ENCODE peak calls at places on chromosomes 13 and 19, in ten cellular contexts. R, W, Z, H, I, Y, L, F, O and K are unnamed samples.

GRCh38 chr13:98295371-98295770 is 118.3 kb upstream of the RNF113B start:
- DNase-seq in R (no peak), W (no peak), Z (no peak), H (no peak), I (no peak), Y (no peak), L (no peak), F (no peak), O (no peak), K (no peak)

GRCh38 chr19:14817052-14817451 is 17.9 kb downstream of the OR7A5 start:
- DNase-seq in R (no peak), W (no peak), Z (no peak), H (no peak), I (no peak), Y (no peak), L (no peak), F (no peak), O (no peak), K (no peak)

GRCh38 chr13:97855570-97855970 is 97.9 kb upstream of the IPO5 start:
- DNase-seq in R (peak; percentile 37), W (peak; percentile 80), Z (peak; percentile 10), H (peak; percentile 68), I (peak; percentile 73), Y (no peak), L (no peak), F (peak; percentile 65), O (peak; percentile 51), K (no peak)

GRCh38 chr13:71864094-71864980 is 2.7 kb downstream of the DACH1 start:
- DNase-seq in R (peak; percentile 91), W (peak; percentile 13), Z (peak; percentile 33), H (no peak), I (peak; percentile 17), Y (peak; percentile 66), L (peak; percentile 67), F (no peak), O (peak; percentile 0), K (peak; percentile 55)

GRCh38 chr13:44294868-44295267 is 78.8 kb upstream of the SERP2 start:
- DNase-seq in R (no peak), W (no peak), Z (no peak), H (no peak), I (no peak), Y (no peak), L (no peak), F (no peak), O (no peak), K (peak; percentile 65)

GRCh38 chr13:31172001-31172400 is 10.3 kb upstream of the HSPH1 start:
- DNase-seq in R (no peak), W (no peak), Z (no peak), H (peak; percentile 55), I (no peak), Y (no peak), L (no peak), F (peak; percentile 15), O (peak; percentile 16), K (no peak)

GRCh38 chr13:40240293-40240692 is 426.1 kb downstream of the FOXO1 start:
- DNase-seq in R (no peak), W (no peak), Z (no peak), H (no peak), I (no peak), Y (no peak), L (no peak), F (no peak), O (no peak), K (no peak)

GRCh38 chr19:16462757-16463250 is 9.0 kb downstream of the EPS15L1 start:
- DNase-seq in R (no peak), W (no peak), Z (no peak), H (peak; percentile 51), I (peak; percentile 79), Y (no peak), L (no peak), F (no peak), O (no peak), K (peak; percentile 57)

GRCh38 chr13:75687145-75687763 is 51.1 kb downstream of the LMO7 start:
- DNase-seq in R (no peak), W (peak; percentile 62), Z (no peak), H (no peak), I (no peak), Y (no peak), L (no peak), F (peak; percentile 54), O (peak; percentile 41), K (no peak)

GRCh38 chr13:63901630-63902029 is 2486.0 kb upstream of the PCDH20 start:
- DNase-seq in R (no peak), W (no peak), Z (no peak), H (no peak), I (no peak), Y (no peak), L (no peak), F (peak; percentile 1), O (no peak), K (no peak)

GRCh38 chr13:27432612-27433210 is 8.3 kb downstream of the GTF3A start:
- DNase-seq in R (no peak), W (no peak), Z (no peak), H (no peak), I (no peak), Y (no peak), L (no peak), F (no peak), O (no peak), K (no peak)

GRCh38 chr13:88979465-88980180 is 1308.5 kb downstream of the SLITRK5 start:
- DNase-seq in R (no peak), W (no peak), Z (no peak), H (no peak), I (no peak), Y (no peak), L (no peak), F (no peak), O (no peak), K (no peak)

DNA sequence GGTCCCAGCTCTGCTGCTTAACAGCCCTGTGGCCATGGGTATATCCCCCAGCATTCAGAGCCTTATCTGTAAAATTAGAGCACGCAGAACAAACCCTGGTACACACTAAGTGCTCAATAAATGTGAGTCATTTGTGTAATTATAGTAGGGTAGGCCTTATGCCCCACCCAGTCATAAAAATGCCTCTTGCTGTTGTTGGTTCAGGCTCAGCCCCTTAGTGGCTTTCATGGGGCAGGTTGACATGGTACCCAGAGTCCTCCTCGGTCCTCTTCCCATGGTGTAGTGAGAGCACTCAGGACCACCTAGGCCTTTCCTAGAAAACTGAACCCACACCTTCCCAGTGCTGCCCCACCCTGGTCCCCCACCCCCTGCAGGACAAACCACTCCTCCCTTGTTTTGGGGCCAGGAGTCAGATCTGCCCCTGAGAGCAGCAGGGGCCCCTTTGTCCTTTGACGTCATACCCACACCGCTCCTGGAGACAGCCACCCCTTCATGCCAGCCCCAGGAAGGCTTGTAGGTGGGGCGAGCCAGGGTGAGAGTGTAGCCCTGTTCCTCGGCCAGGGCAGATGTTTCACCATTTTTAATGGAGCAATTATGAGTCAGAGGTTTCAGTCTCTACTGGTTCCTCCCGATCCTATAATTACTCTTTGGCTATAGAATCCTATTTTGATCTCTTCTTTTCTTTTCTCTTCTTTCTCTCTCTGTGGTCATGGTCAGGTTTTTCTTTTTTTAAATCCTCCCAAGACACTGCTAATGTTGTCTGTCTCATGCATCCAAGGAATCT is 36.8 kb downstream of the ACTN4 start:
- DNase-seq in R (peak; percentile 89), W (peak; percentile 95), Z (no peak), H (peak; percentile 96), I (peak; percentile 93), Y (peak; percentile 80), L (no peak), F (peak; percentile 100), O (peak; percentile 70), K (peak; percentile 91)
- TF ChIP-seq CTCF in R (no peak), W (no peak), Z (no peak), H (no peak), I (no peak), Y (no peak), L (no peak), F (no peak), O (peak; percentile 11), K (no peak)

GRCh38 chr13:81275666-81276258 is 934.8 kb upstream of the SPRY2 start:
- DNase-seq in R (no peak), W (no peak), Z (no peak), H (no peak), I (no peak), Y (no peak), L (no peak), F (no peak), O (no peak), K (no peak)
- TF ChIP-seq CTCF in R (no peak), W (no peak), Z (no peak), H (no peak), I (no peak), Y (no peak), L (no peak), F (no peak), O (no peak), K (no peak)

DNA sequence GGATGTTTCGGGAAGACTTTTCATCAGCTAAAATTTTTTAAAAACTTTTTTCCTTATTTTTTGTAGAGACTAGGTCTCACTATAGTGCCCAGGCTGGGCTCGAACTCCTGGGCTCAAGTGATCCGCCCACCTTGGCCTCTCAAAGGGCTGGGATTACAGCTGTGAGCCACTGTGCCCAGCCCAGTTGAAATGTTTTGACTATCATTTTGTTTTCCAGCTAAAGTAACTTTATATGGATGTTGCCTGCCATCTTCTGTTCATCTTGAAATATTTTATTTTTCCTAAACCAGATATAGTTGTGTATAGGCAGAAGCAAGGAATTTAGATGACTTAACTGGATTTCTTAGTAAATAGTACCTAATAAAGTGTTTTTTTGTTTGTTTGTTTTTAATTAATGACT is 7.0 kb downstream of the CAB39L start:
- DNase-seq in R (no peak), W (peak; percentile 65), Z (no peak), H (no peak), I (peak; percentile 34), Y (no peak), L (no peak), F (peak; percentile 34), O (peak; percentile 31), K (no peak)
- TF ChIP-seq CTCF in R (no peak), W (peak; percentile 6), Z (no peak), H (no peak), I (peak; percentile 36), Y (no peak), L (peak; percentile 48), F (peak; percentile 22), O (peak; percentile 19), K (no peak)

GRCh38 chr19:35613574-35613973 is 1.0 kb downstream of the HAUS5 start:
- DNase-seq in R (no peak), W (no peak), Z (no peak), H (no peak), I (no peak), Y (no peak), L (no peak), F (no peak), O (no peak), K (no peak)

GRCh38 chr19:35609881-35610353 is 2.6 kb upstream of the HAUS5 start:
- DNase-seq in R (no peak), W (no peak), Z (no peak), H (no peak), I (no peak), Y (no peak), L (no peak), F (no peak), O (no peak), K (peak; percentile 68)

GRCh38 chr19:35615036-35615435 is 2.5 kb downstream of the HAUS5 start:
- DNase-seq in R (no peak), W (no peak), Z (no peak), H (no peak), I (no peak), Y (no peak), L (no peak), F (no peak), O (no peak), K (no peak)

GRCh38 chr19:35612224-35612558 is 344 bp upstream of the HAUS5 start:
- DNase-seq in R (no peak), W (no peak), Z (no peak), H (no peak), I (no peak), Y (no peak), L (no peak), F (no peak), O (no peak), K (no peak)

GRCh38 chr19:35612559-35613321 is at the start of gene HAUS5:
- DNase-seq in R (peak; percentile 95), W (peak; percentile 95), Z (peak; percentile 98), H (peak; percentile 94), I (peak; percentile 98), Y (peak; percentile 95), L (peak; percentile 95), F (peak; percentile 98), O (peak; percentile 87), K (peak; percentile 91)
- TF ChIP-seq CTCF in R (no peak), W (no peak), Z (no peak), H (no peak), I (no peak), Y (peak; percentile 9), L (no peak), F (no peak), O (no peak), K (no peak)